ENCODE peak calls at places on chromosomes 7 and 10, in seven cellular contexts. One of them, this sample, is unnamed.
A peak's percentile ranks its signal among the peaks of the same experiment; 100 is the strongest.

GRCh38 chr7:5633161-5634106 is 148.0 kb downstream of the RNF216 start:
- DNase-seq in central memory CD4-positive, alpha-beta T cell: no peak
- DNase-seq in RPMI8226: no peak
- DNase-seq in activated gamma-delta T cell treated with Interleukin-2 at 50 U/mL for 16 hours: no peak
- DNase-seq in A673: peak; percentile 70
- DNase-seq in thoracic aorta: no peak
- DNase-seq in substantia nigra: no peak
- DNase-seq in this sample: no peak

GRCh38 chr7:105496501-105496900 is 25.6 kb downstream of the PUS7 start:
- DNase-seq in central memory CD4-positive, alpha-beta T cell: no peak
- DNase-seq in A673: no peak
- DNase-seq in RPMI8226: no peak
- DNase-seq in thoracic aorta: no peak
- DNase-seq in activated gamma-delta T cell treated with Interleukin-2 at 50 U/mL for 16 hours: no peak
- DNase-seq in substantia nigra: no peak
- DNase-seq in this sample: no peak

GRCh38 chr7:27179503-27180430 is 5.3 kb downstream of the HOXA11 start:
- DNase-seq in thoracic aorta: no peak
- DNase-seq in central memory CD4-positive, alpha-beta T cell: no peak
- DNase-seq in A673: peak; percentile 72
- DNase-seq in RPMI8226: peak; percentile 58
- DNase-seq in activated gamma-delta T cell treated with Interleukin-2 at 50 U/mL for 16 hours: peak; percentile 58
- DNase-seq in substantia nigra: peak; percentile 13
- DNase-seq in this sample: peak; percentile 68

GRCh38 chr7:77351539-77352004 is 64.6 kb downstream of the GSAP start:
- DNase-seq in thoracic aorta: no peak
- DNase-seq in activated gamma-delta T cell treated with Interleukin-2 at 50 U/mL for 16 hours: peak; percentile 56
- DNase-seq in A673: no peak
- DNase-seq in central memory CD4-positive, alpha-beta T cell: peak; percentile 77
- DNase-seq in RPMI8226: no peak
- DNase-seq in substantia nigra: no peak
- DNase-seq in this sample: peak; percentile 57

GRCh38 chr7:150410680-150411346 is 31.7 kb downstream of the ZNF775 start:
- DNase-seq in activated gamma-delta T cell treated with Interleukin-2 at 50 U/mL for 16 hours: no peak
- DNase-seq in thoracic aorta: no peak
- DNase-seq in A673: no peak
- DNase-seq in RPMI8226: no peak
- DNase-seq in central memory CD4-positive, alpha-beta T cell: no peak
- DNase-seq in substantia nigra: peak; percentile 26
- DNase-seq in this sample: no peak

GRCh38 chr10:16901102-16901501 is 83.9 kb upstream of the RSU1 start:
- DNase-seq in thoracic aorta: no peak
- DNase-seq in activated gamma-delta T cell treated with Interleukin-2 at 50 U/mL for 16 hours: no peak
- DNase-seq in RPMI8226: no peak
- DNase-seq in central memory CD4-positive, alpha-beta T cell: no peak
- DNase-seq in A673: no peak
- DNase-seq in substantia nigra: no peak
- DNase-seq in this sample: no peak

GRCh38 chr7:158957921-158958471 is 101.6 kb downstream of the DYNC2I1 start:
- DNase-seq in thoracic aorta: no peak
- DNase-seq in substantia nigra: no peak
- DNase-seq in A673: no peak
- DNase-seq in RPMI8226: peak; percentile 82
- DNase-seq in central memory CD4-positive, alpha-beta T cell: peak; percentile 48
- DNase-seq in activated gamma-delta T cell treated with Interleukin-2 at 50 U/mL for 16 hours: no peak
- DNase-seq in this sample: peak; percentile 50

GRCh38 chr10:102718220-102718619 is 3.8 kb downstream of the SFXN2 start:
- DNase-seq in substantia nigra: no peak
- DNase-seq in A673: no peak
- DNase-seq in activated gamma-delta T cell treated with Interleukin-2 at 50 U/mL for 16 hours: no peak
- DNase-seq in thoracic aorta: no peak
- DNase-seq in RPMI8226: no peak
- DNase-seq in central memory CD4-positive, alpha-beta T cell: no peak
- DNase-seq in this sample: no peak